ENCODE peak calls at places on chromosomes 6 and 20, in ten cellular contexts. One of them, this sample, is unnamed.

GRCh38 chr6:22036699-22037098 is 260.1 kb downstream of the PRL start:
- DNase-seq in body of pancreas: no peak
- DNase-seq in IMR-90: no peak
- DNase-seq in lower leg skin: no peak
- DNase-seq in PC-3: no peak
- DNase-seq in tibial artery: no peak
- DNase-seq in tibial nerve: no peak
- DNase-seq in type B pancreatic cell: no peak
- DNase-seq in GM12865: no peak
- DNase-seq in A549: no peak
- DNase-seq in this sample: no peak

GRCh38 chr20:56222945-56223344 is 25.6 kb upstream of the MC3R start:
- DNase-seq in GM12865: no peak
- DNase-seq in body of pancreas: no peak
- DNase-seq in IMR-90: no peak
- DNase-seq in lower leg skin: no peak
- DNase-seq in A549: no peak
- DNase-seq in tibial artery: no peak
- DNase-seq in tibial nerve: no peak
- DNase-seq in PC-3: no peak
- DNase-seq in type B pancreatic cell: no peak
- DNase-seq in this sample: no peak

GRCh38 chr6:86477510-86478166 is 459.7 kb upstream of the HTR1E start:
- DNase-seq in type B pancreatic cell: no peak
- DNase-seq in tibial nerve: no peak
- DNase-seq in body of pancreas: peak
- DNase-seq in tibial artery: no peak
- DNase-seq in IMR-90: no peak
- DNase-seq in GM12865: peak
- DNase-seq in A549: no peak
- DNase-seq in PC-3: no peak
- DNase-seq in lower leg skin: no peak
- DNase-seq in this sample: no peak

GRCh38 chr6:107917468-107918375 is 40.3 kb downstream of the SEC63 start:
- DNase-seq in lower leg skin: no peak
- DNase-seq in PC-3: no peak
- DNase-seq in GM12865: peak
- DNase-seq in tibial artery: no peak
- DNase-seq in type B pancreatic cell: no peak
- DNase-seq in IMR-90: no peak
- DNase-seq in A549: peak
- DNase-seq in tibial nerve: no peak
- DNase-seq in body of pancreas: no peak
- DNase-seq in this sample: no peak

GRCh38 chr6:32967151-32968091 is 973 bp upstream of the BRD2 start:
- DNase-seq in GM12865: peak
- DNase-seq in PC-3: peak
- DNase-seq in tibial nerve: no peak
- DNase-seq in type B pancreatic cell: no peak
- DNase-seq in A549: peak
- DNase-seq in tibial artery: no peak
- DNase-seq in body of pancreas: peak
- DNase-seq in IMR-90: peak
- DNase-seq in lower leg skin: no peak
- DNase-seq in this sample: no peak

GRCh38 chr20:51447097-51447764 is 95.3 kb downstream of the NFATC2 start:
- DNase-seq in PC-3: peak
- DNase-seq in A549: peak
- DNase-seq in IMR-90: peak
- DNase-seq in type B pancreatic cell: no peak
- DNase-seq in lower leg skin: peak
- DNase-seq in tibial nerve: peak
- DNase-seq in body of pancreas: peak
- DNase-seq in tibial artery: peak
- DNase-seq in GM12865: no peak
- DNase-seq in this sample: no peak

GRCh38 chr20:58146081-58146734 is 82.2 kb downstream of the ANKRD60 start:
- DNase-seq in A549: no peak
- DNase-seq in GM12865: no peak
- DNase-seq in IMR-90: no peak
- DNase-seq in type B pancreatic cell: no peak
- DNase-seq in body of pancreas: no peak
- DNase-seq in PC-3: no peak
- DNase-seq in lower leg skin: no peak
- DNase-seq in tibial artery: peak
- DNase-seq in tibial nerve: peak
- DNase-seq in this sample: no peak

GRCh38 chr6:34610819-34611477 is 54.8 kb upstream of the SPDEF start:
- DNase-seq in body of pancreas: peak
- DNase-seq in tibial nerve: no peak
- DNase-seq in lower leg skin: no peak
- DNase-seq in IMR-90: peak
- DNase-seq in type B pancreatic cell: no peak
- DNase-seq in PC-3: peak
- DNase-seq in A549: peak
- DNase-seq in GM12865: no peak
- DNase-seq in tibial artery: no peak
- DNase-seq in this sample: no peak

GRCh38 chr6:43972915-43973304 is 154.3 kb downstream of the MRPL14 start:
- DNase-seq in GM12865: no peak
- DNase-seq in IMR-90: peak
- DNase-seq in type B pancreatic cell: peak
- DNase-seq in PC-3: peak
- DNase-seq in lower leg skin: peak
- DNase-seq in A549: no peak
- DNase-seq in tibial artery: peak
- DNase-seq in tibial nerve: no peak
- DNase-seq in body of pancreas: peak
- DNase-seq in this sample: no peak

GRCh38 chr6:163585932-163586437 is 171.5 kb downstream of the QKI start:
- DNase-seq in IMR-90: peak
- DNase-seq in body of pancreas: peak
- DNase-seq in lower leg skin: peak
- DNase-seq in type B pancreatic cell: no peak
- DNase-seq in tibial artery: peak
- DNase-seq in GM12865: no peak
- DNase-seq in PC-3: peak
- DNase-seq in A549: peak
- DNase-seq in tibial nerve: peak
- DNase-seq in this sample: peak

GRCh38 chr6:13508711-13509705 is 21.6 kb upstream of the GFOD1 start:
- DNase-seq in lower leg skin: no peak
- DNase-seq in tibial nerve: no peak
- DNase-seq in PC-3: peak
- DNase-seq in IMR-90: peak
- DNase-seq in type B pancreatic cell: peak
- DNase-seq in body of pancreas: peak
- DNase-seq in GM12865: no peak
- DNase-seq in A549: no peak
- DNase-seq in tibial artery: no peak
- DNase-seq in this sample: no peak

GRCh38 chr6:24492475-24492874 is 2.3 kb upstream of the ALDH5A1 start:
- DNase-seq in tibial nerve: no peak
- DNase-seq in GM12865: peak
- DNase-seq in tibial artery: no peak
- DNase-seq in IMR-90: peak
- DNase-seq in lower leg skin: no peak
- DNase-seq in A549: peak
- DNase-seq in type B pancreatic cell: no peak
- DNase-seq in PC-3: no peak
- DNase-seq in body of pancreas: peak
- DNase-seq in this sample: no peak
- TF ChIP-seq CTCF in tibial nerve: no peak
- TF ChIP-seq CTCF in GM12865: peak
- TF ChIP-seq CTCF in tibial artery: no peak
- TF ChIP-seq CTCF in IMR-90: peak
- TF ChIP-seq CTCF in lower leg skin: no peak
- TF ChIP-seq CTCF in A549: peak
- TF ChIP-seq CTCF in type B pancreatic cell: peak
- TF ChIP-seq CTCF in PC-3: peak
- TF ChIP-seq CTCF in body of pancreas: peak
- TF ChIP-seq CTCF in this sample: no peak

GRCh38 chr6:40713002-40713719 is 126.0 kb upstream of the LRFN2 start:
- DNase-seq in tibial artery: no peak
- DNase-seq in GM12865: no peak
- DNase-seq in type B pancreatic cell: no peak
- DNase-seq in tibial nerve: no peak
- DNase-seq in lower leg skin: no peak
- DNase-seq in PC-3: no peak
- DNase-seq in body of pancreas: no peak
- DNase-seq in IMR-90: no peak
- DNase-seq in A549: no peak
- DNase-seq in this sample: no peak
- TF ChIP-seq CTCF in tibial artery: no peak
- TF ChIP-seq CTCF in GM12865: no peak
- TF ChIP-seq CTCF in type B pancreatic cell: peak
- TF ChIP-seq CTCF in tibial nerve: no peak
- TF ChIP-seq CTCF in lower leg skin: no peak
- TF ChIP-seq CTCF in PC-3: no peak
- TF ChIP-seq CTCF in body of pancreas: no peak
- TF ChIP-seq CTCF in IMR-90: no peak
- TF ChIP-seq CTCF in A549: no peak
- TF ChIP-seq CTCF in this sample: no peak

GRCh38 chr6:45500924-45501816 is 123.4 kb upstream of the SUPT3H start:
- DNase-seq in tibial artery: no peak
- DNase-seq in body of pancreas: no peak
- DNase-seq in A549: peak
- DNase-seq in lower leg skin: no peak
- DNase-seq in PC-3: no peak
- DNase-seq in IMR-90: no peak
- DNase-seq in type B pancreatic cell: no peak
- DNase-seq in tibial nerve: no peak
- DNase-seq in GM12865: peak
- DNase-seq in this sample: no peak
- TF ChIP-seq CTCF in tibial artery: no peak
- TF ChIP-seq CTCF in body of pancreas: no peak
- TF ChIP-seq CTCF in A549: peak
- TF ChIP-seq CTCF in lower leg skin: no peak
- TF ChIP-seq CTCF in PC-3: peak
- TF ChIP-seq CTCF in IMR-90: no peak
- TF ChIP-seq CTCF in type B pancreatic cell: peak
- TF ChIP-seq CTCF in tibial nerve: no peak
- TF ChIP-seq CTCF in GM12865: peak
- TF ChIP-seq CTCF in this sample: no peak

DNA sequence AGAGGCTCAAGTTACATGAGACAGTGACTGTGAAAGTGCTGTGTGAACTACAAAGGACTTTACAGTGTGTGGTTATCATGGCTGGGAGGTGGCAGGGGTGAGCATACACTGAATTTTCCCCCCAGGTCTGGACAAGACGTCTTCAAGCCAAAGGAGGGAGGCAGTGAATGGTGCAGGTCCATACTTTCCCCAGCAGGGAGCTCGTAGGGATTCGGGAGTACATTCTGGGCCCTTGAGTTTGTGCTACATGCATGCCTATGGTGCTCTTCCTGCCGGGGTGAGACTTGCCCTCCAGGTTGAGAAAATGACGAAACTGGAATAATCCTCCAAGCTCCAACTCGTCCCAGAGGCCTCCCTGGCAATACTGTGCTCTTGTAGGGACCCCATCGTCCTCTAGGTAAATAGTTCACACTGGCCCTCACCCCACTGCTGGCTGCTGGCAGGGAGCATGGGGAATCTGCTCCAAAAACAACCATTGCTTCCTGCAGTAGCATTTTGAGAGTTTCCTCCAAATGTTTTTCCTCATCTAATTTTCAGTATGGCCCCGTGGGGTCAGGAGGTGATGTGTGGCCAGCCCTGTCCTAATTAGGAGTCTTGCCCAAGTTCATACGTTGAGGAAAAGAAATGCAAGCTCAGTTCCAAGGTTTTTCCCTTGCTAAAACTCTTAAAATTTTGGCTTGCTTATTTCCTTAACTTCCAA is 57.6 kb downstream of the ZNF831 start:
- DNase-seq in body of pancreas: no peak
- DNase-seq in lower leg skin: no peak
- DNase-seq in A549: peak
- DNase-seq in tibial artery: no peak
- DNase-seq in IMR-90: no peak
- DNase-seq in type B pancreatic cell: no peak
- DNase-seq in PC-3: peak
- DNase-seq in tibial nerve: no peak
- DNase-seq in GM12865: no peak
- DNase-seq in this sample: no peak
- TF ChIP-seq CTCF in body of pancreas: no peak
- TF ChIP-seq CTCF in lower leg skin: no peak
- TF ChIP-seq CTCF in A549: no peak
- TF ChIP-seq CTCF in tibial artery: no peak
- TF ChIP-seq CTCF in IMR-90: no peak
- TF ChIP-seq CTCF in type B pancreatic cell: peak
- TF ChIP-seq CTCF in PC-3: no peak
- TF ChIP-seq CTCF in tibial nerve: peak
- TF ChIP-seq CTCF in GM12865: no peak
- TF ChIP-seq CTCF in this sample: no peak

DNA sequence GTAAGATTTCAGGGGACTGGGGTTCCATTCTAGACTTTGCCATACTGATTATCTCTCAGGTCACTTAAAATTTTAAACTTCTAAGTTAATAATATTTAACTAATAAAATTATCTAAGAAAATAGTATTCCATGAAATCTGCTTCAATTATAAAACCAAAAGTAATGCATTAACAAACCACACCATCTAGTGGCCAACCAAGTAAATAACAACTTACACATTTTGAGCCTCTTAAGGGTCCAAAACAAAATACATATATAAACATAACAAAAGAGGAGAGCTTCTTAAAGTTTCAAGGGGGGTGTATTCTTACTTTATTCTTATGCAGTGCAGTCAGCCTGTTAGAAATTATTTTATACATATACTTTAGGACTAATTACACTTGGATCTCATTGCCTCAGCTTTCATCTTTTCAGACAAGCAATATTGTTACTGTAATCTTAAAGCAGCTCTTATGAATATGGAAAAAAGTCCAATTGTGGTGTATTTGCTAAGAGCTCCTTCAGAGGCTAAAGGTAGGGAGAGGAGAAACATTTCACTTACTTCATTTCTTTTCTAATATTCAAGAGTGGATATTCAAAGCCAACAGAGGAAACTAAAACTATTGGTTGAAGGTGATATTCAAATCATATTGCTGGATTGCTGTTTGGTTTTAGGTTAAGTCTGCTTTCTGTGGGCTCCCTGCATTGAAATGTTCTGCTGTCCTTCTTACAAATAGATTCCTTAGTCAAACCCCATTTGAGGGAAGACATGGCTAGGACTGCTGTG is 199.7 kb upstream of the SIM1 start:
- DNase-seq in lower leg skin: no peak
- DNase-seq in IMR-90: peak
- DNase-seq in PC-3: peak
- DNase-seq in type B pancreatic cell: no peak
- DNase-seq in tibial nerve: no peak
- DNase-seq in A549: peak
- DNase-seq in body of pancreas: peak
- DNase-seq in tibial artery: no peak
- DNase-seq in GM12865: peak
- DNase-seq in this sample: no peak
- TF ChIP-seq CTCF in lower leg skin: no peak
- TF ChIP-seq CTCF in IMR-90: peak
- TF ChIP-seq CTCF in PC-3: peak
- TF ChIP-seq CTCF in type B pancreatic cell: peak
- TF ChIP-seq CTCF in tibial nerve: peak
- TF ChIP-seq CTCF in A549: peak
- TF ChIP-seq CTCF in body of pancreas: peak
- TF ChIP-seq CTCF in tibial artery: peak
- TF ChIP-seq CTCF in GM12865: peak
- TF ChIP-seq CTCF in this sample: peak

This sample was measured in CD14-positive monocyte.